ENCODE peak calls at places on chromosomes 13 and 19, in six cellular contexts. R is ecto neural progenitor cell, B is SK-N-SH, D is ACHN, Y is astrocyte of the spinal cord, H is T1000. F is an unnamed sample.

GRCh38 chr13:29925457-29925856 is 75.0 kb upstream of the UBL3 start:
- DNase-seq in Y (peak; percentile 61), B (peak; percentile 50), H (no peak), R (no peak), D (peak; percentile 8), F (peak; percentile 58)

GRCh38 chr13:45339867-45340266 is 1.1 kb downstream of the TPT1 start:
- DNase-seq in R (no peak), B (no peak), Y (no peak), D (no peak), H (no peak), F (no peak)

GRCh38 chr13:40306817-40307216 is 359.6 kb downstream of the FOXO1 start:
- DNase-seq in Y (no peak), R (no peak), D (no peak), B (no peak), H (no peak), F (no peak)

GRCh38 chr19:47124937-47125668 is 5.5 kb upstream of the SAE1 start:
- DNase-seq in D (peak; percentile 78), B (peak; percentile 73), H (peak; percentile 22), R (no peak), Y (peak; percentile 71), F (no peak)

GRCh38 chr19:49570138-49570856 is 10.1 kb downstream of the NOSIP start:
- DNase-seq in R (peak; percentile 61), D (peak; percentile 80), B (peak; percentile 86), Y (peak; percentile 82), H (peak; percentile 23), F (peak; percentile 44)

GRCh38 chr13:72540818-72541217 is 186.6 kb downstream of the MZT1 start:
- DNase-seq in R (no peak), H (no peak), B (no peak), Y (no peak), D (no peak), F (no peak)

GRCh38 chr13:42001580-42001979 is 40.7 kb upstream of the VWA8 start:
- DNase-seq in B (no peak), Y (peak; percentile 73), R (no peak), H (no peak), D (no peak), F (no peak)

GRCh38 chr19:6210091-6210490 is 69.7 kb downstream of the MLLT1 start:
- DNase-seq in B (no peak), R (peak; percentile 32), D (no peak), H (no peak), Y (no peak), F (no peak)

GRCh38 chr13:109331898-109332297 is 454.5 kb downstream of the IRS2 start:
- DNase-seq in R (no peak), B (peak; percentile 50), H (peak; percentile 24), D (no peak), Y (peak; percentile 87), F (no peak)

GRCh38 chr13:93169980-93170379 is 56.6 kb upstream of the GPC6 start:
- DNase-seq in H (peak; percentile 41), D (peak; percentile 41), R (no peak), B (no peak), Y (peak; percentile 90), F (no peak)

GRCh38 chr13:51453959-51454703 is 1.3 kb upstream of the INTS6 start:
- DNase-seq in B (peak; percentile 51), Y (peak; percentile 40), H (no peak), D (peak; percentile 20), R (no peak), F (no peak)

GRCh38 chr19:38211779-38212178 is 12.2 kb downstream of the DPF1 start:
- DNase-seq in D (no peak), H (no peak), Y (no peak), B (no peak), R (no peak), F (no peak)

GRCh38 chr19:6501740-6502648 is at the start of gene TUBB4A:
- DNase-seq in Y (no peak), H (no peak), R (peak; percentile 60), B (peak; percentile 95), D (peak; percentile 26), F (peak; percentile 63)

GRCh38 chr13:29362849-29363604 is 232.5 kb downstream of the SLC7A1 start:
- DNase-seq in B (peak; percentile 79), R (peak; percentile 68), Y (peak; percentile 33), D (peak; percentile 45), H (no peak), F (no peak)

GRCh38 chr13:49444517-49445395 is 682 bp downstream of the SETDB2 start:
- DNase-seq in R (no peak), Y (peak; percentile 57), H (no peak), B (peak; percentile 8), D (peak; percentile 37), F (no peak)